ENCODE peak calls at places on chromosomes 7 and 10, in six cellular contexts. Y is posterior cingulate gyrus, A is heart left ventricle, O is mucosa of descending colon, D is SJSA1, F is uterus. Z is an unnamed sample.

GRCh38 chr7:57363321-57363720 is 86.7 kb upstream of the ZNF716 start:
- DNase-seq in Y (no peak), A (no peak), O (no peak), D (no peak), F (no peak), Z (no peak)

GRCh38 chr7:15086882-15087281 is 184.3 kb upstream of the DGKB start:
- DNase-seq in Y (no peak), A (no peak), O (no peak), D (no peak), F (no peak), Z (no peak)

GRCh38 chr7:154451480-154452457 is 399.6 kb downstream of the DPP6 start:
- DNase-seq in Y (no peak), A (no peak), O (no peak), D (no peak), F (no peak), Z (no peak)

GRCh38 chr10:62071846-62072281 is 170.4 kb downstream of the ARID5B start:
- DNase-seq in Y (no peak), A (no peak), O (no peak), D (no peak), F (no peak), Z (no peak)

GRCh38 chr10:43361532-43362190 is 9.8 kb upstream of the FXYD4 start:
- DNase-seq in Y (no peak), A (no peak), O (no peak), D (no peak), F (no peak), Z (peak; percentile 0)

GRCh38 chr7:1121886-1122831 is 34.2 kb downstream of the GPER1 start:
- DNase-seq in Y (no peak), A (no peak), O (no peak), D (no peak), F (no peak), Z (no peak)

GRCh38 chr10:72069751-72070501 is 18.4 kb downstream of the SPOCK2 start:
- DNase-seq in Y (no peak), A (no peak), O (no peak), D (no peak), F (no peak), Z (peak; percentile 20)

GRCh38 chr7:5564894-5565293 is 141.3 kb upstream of the TNRC18 start:
- DNase-seq in Y (no peak), A (no peak), O (no peak), D (no peak), F (no peak), Z (no peak)

GRCh38 chr10:71675295-71675970 is 44.1 kb downstream of the C10orf105 start:
- DNase-seq in Y (no peak), A (no peak), O (no peak), D (no peak), F (no peak), Z (no peak)

GRCh38 chr10:50402466-50402865 is 151.2 kb upstream of the ASAH2 start:
- DNase-seq in Y (no peak), A (no peak), O (no peak), D (peak; percentile 24), F (no peak), Z (no peak)

GRCh38 chr10:14936584-14936983 is 17.3 kb downstream of the DCLRE1C start:
- DNase-seq in Y (no peak), A (no peak), O (no peak), D (no peak), F (no peak), Z (no peak)

GRCh38 chr10:31272841-31273240 is 46.2 kb upstream of the ZEB1 start:
- DNase-seq in Y (no peak), A (peak; percentile 19), O (no peak), D (no peak), F (no peak), Z (no peak)

GRCh38 chr10:64091889-64092288 is 570.7 kb downstream of the REEP3 start:
- DNase-seq in Y (peak; percentile 27), A (no peak), O (peak; percentile 27), D (no peak), F (no peak), Z (no peak)

GRCh38 chr7:133859191-133859590 is 267.9 kb upstream of the LRGUK start:
- DNase-seq in Y (no peak), A (no peak), O (no peak), D (no peak), F (no peak), Z (no peak)

GRCh38 chr10:98411768-98412167 is 3.2 kb downstream of the PYROXD2 start:
- DNase-seq in Y (no peak), A (no peak), O (no peak), D (no peak), F (no peak), Z (no peak)

GRCh38 chr7:34991938-34992840 is 45.1 kb downstream of the DPY19L1 start:
- DNase-seq in Y (no peak), A (no peak), O (peak; percentile 36), D (peak; percentile 31), F (no peak), Z (no peak)

GRCh38 chr7:45983720-45984032 is 62.6 kb upstream of the IGFBP3 start:
- DNase-seq in Y (no peak), A (no peak), O (no peak), D (no peak), F (no peak), Z (no peak)

GRCh38 chr10:36362257-36362656 is 720.2 kb upstream of the FZD8 start:
- DNase-seq in Y (no peak), A (no peak), O (no peak), D (no peak), F (no peak), Z (no peak)

GRCh38 chr7:22730921-22731654 is 4.1 kb downstream of the IL6 start:
- DNase-seq in Y (no peak), A (no peak), O (no peak), D (peak; percentile 78), F (no peak), Z (no peak)

GRCh38 chr10:62454696-62455451 is 80.7 kb downstream of the ZNF365 start:
- DNase-seq in Y (no peak), A (peak; percentile 49), O (peak; percentile 9), D (peak; percentile 83), F (peak; percentile 68), Z (peak; percentile 51)

GRCh38 chr10:24851595-24851994 is 100.8 kb downstream of the PRTFDC1 start:
- DNase-seq in Y (no peak), A (no peak), O (peak; percentile 69), D (no peak), F (no peak), Z (no peak)

GRCh38 chr10:49700997-49701396 is 21.5 kb downstream of the C10orf53 start:
- DNase-seq in Y (no peak), A (no peak), O (no peak), D (no peak), F (no peak), Z (no peak)

GRCh38 chr7:134648456-134648855 is 1.8 kb downstream of the BPGM start:
- DNase-seq in Y (no peak), A (no peak), O (no peak), D (no peak), F (no peak), Z (no peak)

GRCh38 chr7:30926323-30926722 is 14.7 kb downstream of the AQP1 start:
- DNase-seq in Y (no peak), A (no peak), O (peak; percentile 2), D (no peak), F (peak; percentile 14), Z (no peak)

GRCh38 chr7:149237502-149237901 is 1.9 kb upstream of the ZNF212 start:
- DNase-seq in Y (no peak), A (no peak), O (no peak), D (no peak), F (no peak), Z (no peak)

GRCh38 chr10:35409094-35409582 is 72.8 kb downstream of the CCNY start:
- DNase-seq in Y (no peak), A (no peak), O (no peak), D (peak; percentile 39), F (no peak), Z (peak; percentile 37)